ENCODE peak calls at places on chromosomes 16 and 17, in six cellular contexts. One of them, this sample, is unnamed.

GRCh38 chr17:34133350-34133749 is 121.7 kb upstream of the CCL2 start:
- DNase-seq in psoas muscle: no peak
- DNase-seq in SJSA1: no peak
- DNase-seq in GM23338: no peak
- DNase-seq in cardiac muscle cell: no peak
- DNase-seq in HCT116: no peak
- DNase-seq in this sample: no peak

GRCh38 chr16:868846-869822 is 68.6 kb upstream of the GNG13 start:
- DNase-seq in psoas muscle: peak; percentile 11
- DNase-seq in SJSA1: no peak
- DNase-seq in GM23338: no peak
- DNase-seq in cardiac muscle cell: no peak
- DNase-seq in HCT116: no peak
- DNase-seq in this sample: no peak

GRCh38 chr17:3594056-3594810 is 15.0 kb downstream of the TRPV1 start:
- DNase-seq in psoas muscle: no peak
- DNase-seq in SJSA1: no peak
- DNase-seq in GM23338: no peak
- DNase-seq in cardiac muscle cell: peak; percentile 83
- DNase-seq in HCT116: no peak
- DNase-seq in this sample: no peak

GRCh38 chr16:57263585-57264351 is 18.7 kb downstream of the ARL2BP start:
- DNase-seq in psoas muscle: no peak
- DNase-seq in SJSA1: no peak
- DNase-seq in GM23338: no peak
- DNase-seq in cardiac muscle cell: no peak
- DNase-seq in HCT116: no peak
- DNase-seq in this sample: no peak

GRCh38 chr17:50460831-50461526 is 7.7 kb downstream of the CHAD start:
- DNase-seq in psoas muscle: no peak
- DNase-seq in SJSA1: no peak
- DNase-seq in GM23338: no peak
- DNase-seq in cardiac muscle cell: no peak
- DNase-seq in HCT116: no peak
- DNase-seq in this sample: no peak

GRCh38 chr17:63966646-63967265 is 6.0 kb downstream of the SCN4A start:
- DNase-seq in psoas muscle: no peak
- DNase-seq in SJSA1: no peak
- DNase-seq in GM23338: no peak
- DNase-seq in cardiac muscle cell: no peak
- DNase-seq in HCT116: no peak
- DNase-seq in this sample: no peak

GRCh38 chr17:48488548-48489106 is 42.2 kb downstream of the HOXB1 start:
- DNase-seq in psoas muscle: no peak
- DNase-seq in SJSA1: no peak
- DNase-seq in GM23338: no peak
- DNase-seq in cardiac muscle cell: no peak
- DNase-seq in HCT116: no peak
- DNase-seq in this sample: no peak

GRCh38 chr17:41777157-41777578 is 9.3 kb downstream of the JUP start:
- DNase-seq in psoas muscle: peak; percentile 49
- DNase-seq in SJSA1: no peak
- DNase-seq in GM23338: peak; percentile 54
- DNase-seq in cardiac muscle cell: no peak
- DNase-seq in HCT116: no peak
- DNase-seq in this sample: no peak

GRCh38 chr16:49463529-49463928 is 89.9 kb downstream of the C16orf78 start:
- DNase-seq in psoas muscle: no peak
- DNase-seq in SJSA1: peak; percentile 24
- DNase-seq in GM23338: no peak
- DNase-seq in cardiac muscle cell: no peak
- DNase-seq in HCT116: no peak
- DNase-seq in this sample: no peak

GRCh38 chr17:64622931-64623654 is 39.0 kb downstream of the SMURF2 start:
- DNase-seq in psoas muscle: no peak
- DNase-seq in SJSA1: peak; percentile 56
- DNase-seq in GM23338: no peak
- DNase-seq in cardiac muscle cell: peak; percentile 72
- DNase-seq in HCT116: peak; percentile 80
- DNase-seq in this sample: no peak

GRCh38 chr16:49876716-49877129 is 20.8 kb upstream of the ZNF423 start:
- DNase-seq in psoas muscle: peak; percentile 78
- DNase-seq in SJSA1: peak; percentile 58
- DNase-seq in GM23338: peak; percentile 86
- DNase-seq in cardiac muscle cell: peak; percentile 71
- DNase-seq in HCT116: no peak
- DNase-seq in this sample: peak; percentile 74

GRCh38 chr16:64280317-64280716 is 841.5 kb downstream of the CDH11 start:
- DNase-seq in psoas muscle: no peak
- DNase-seq in SJSA1: no peak
- DNase-seq in GM23338: no peak
- DNase-seq in cardiac muscle cell: no peak
- DNase-seq in HCT116: no peak
- DNase-seq in this sample: no peak

GRCh38 chr17:17666111-17666714 is 15.0 kb upstream of the RAI1 start:
- DNase-seq in psoas muscle: no peak
- DNase-seq in SJSA1: no peak
- DNase-seq in GM23338: no peak
- DNase-seq in cardiac muscle cell: peak; percentile 63
- DNase-seq in HCT116: no peak
- DNase-seq in this sample: no peak

GRCh38 chr17:81840826-81841778 is 6.3 kb upstream of the PPP1R27 start:
- DNase-seq in psoas muscle: peak; percentile 75
- DNase-seq in SJSA1: peak; percentile 55
- DNase-seq in GM23338: peak; percentile 37
- DNase-seq in cardiac muscle cell: no peak
- DNase-seq in HCT116: no peak
- DNase-seq in this sample: peak; percentile 49

GRCh38 chr16:70018254-70018653 is 67.1 kb downstream of the CLEC18A start:
- DNase-seq in psoas muscle: no peak
- DNase-seq in SJSA1: no peak
- DNase-seq in GM23338: peak; percentile 72
- DNase-seq in cardiac muscle cell: peak; percentile 2
- DNase-seq in HCT116: peak; percentile 61
- DNase-seq in this sample: peak; percentile 41

GRCh38 chr16:85905110-85906095 is 6.4 kb downstream of the IRF8 start:
- DNase-seq in psoas muscle: no peak
- DNase-seq in SJSA1: no peak
- DNase-seq in GM23338: no peak
- DNase-seq in cardiac muscle cell: no peak
- DNase-seq in HCT116: no peak
- DNase-seq in this sample: no peak

GRCh38 chr17:27907976-27908558 is 14.9 kb upstream of the LYRM9 start:
- DNase-seq in psoas muscle: no peak
- DNase-seq in SJSA1: no peak
- DNase-seq in GM23338: no peak
- DNase-seq in cardiac muscle cell: no peak
- DNase-seq in HCT116: no peak
- DNase-seq in this sample: no peak

GRCh38 chr16:24853830-24854229 is 8.1 kb downstream of the SLC5A11 start:
- DNase-seq in psoas muscle: no peak
- DNase-seq in SJSA1: peak; percentile 63
- DNase-seq in GM23338: peak; percentile 28
- DNase-seq in cardiac muscle cell: peak; percentile 73
- DNase-seq in HCT116: no peak
- DNase-seq in this sample: no peak

GRCh38 chr17:75853410-75853809 is 1.7 kb downstream of the WBP2 start:
- DNase-seq in psoas muscle: no peak
- DNase-seq in SJSA1: no peak
- DNase-seq in GM23338: no peak
- DNase-seq in cardiac muscle cell: no peak
- DNase-seq in HCT116: no peak
- DNase-seq in this sample: no peak

GRCh38 chr17:41650794-41651624 is 26.6 kb upstream of the KRT17 start:
- DNase-seq in psoas muscle: no peak
- DNase-seq in SJSA1: peak; percentile 36
- DNase-seq in GM23338: no peak
- DNase-seq in cardiac muscle cell: no peak
- DNase-seq in HCT116: no peak
- DNase-seq in this sample: no peak

GRCh38 chr17:65553009-65553645 is 8.3 kb downstream of the AXIN2 start:
- DNase-seq in psoas muscle: no peak
- DNase-seq in SJSA1: no peak
- DNase-seq in GM23338: no peak
- DNase-seq in cardiac muscle cell: peak; percentile 87
- DNase-seq in HCT116: no peak
- DNase-seq in this sample: no peak

GRCh38 chr16:66639091-66639885 is 34.8 kb downstream of the CMTM3 start:
- DNase-seq in psoas muscle: no peak
- DNase-seq in SJSA1: no peak
- DNase-seq in GM23338: no peak
- DNase-seq in cardiac muscle cell: peak; percentile 53
- DNase-seq in HCT116: no peak
- DNase-seq in this sample: no peak

GRCh38 chr16:84229421-84229820 is 10.4 kb downstream of the KCNG4 start:
- DNase-seq in psoas muscle: no peak
- DNase-seq in SJSA1: no peak
- DNase-seq in GM23338: no peak
- DNase-seq in cardiac muscle cell: no peak
- DNase-seq in HCT116: no peak
- DNase-seq in this sample: no peak

GRCh38 chr16:2482181-2483107 is 7.5 kb downstream of the TBC1D24 start:
- DNase-seq in psoas muscle: peak; percentile 78
- DNase-seq in SJSA1: no peak
- DNase-seq in GM23338: no peak
- DNase-seq in cardiac muscle cell: peak; percentile 71
- DNase-seq in HCT116: no peak
- DNase-seq in this sample: peak; percentile 59
- H3K4me3 ChIP-seq in psoas muscle: peak overlapping the region; percentile 56
- H3K4me3 ChIP-seq in SJSA1: no peak overlapping the region
- H3K4me3 ChIP-seq in GM23338: no peak overlapping the region
- H3K4me3 ChIP-seq in cardiac muscle cell: no peak overlapping the region
- H3K4me3 ChIP-seq in HCT116: no peak overlapping the region
- H3K4me3 ChIP-seq in this sample: peak overlapping the region; percentile 11

DNA sequence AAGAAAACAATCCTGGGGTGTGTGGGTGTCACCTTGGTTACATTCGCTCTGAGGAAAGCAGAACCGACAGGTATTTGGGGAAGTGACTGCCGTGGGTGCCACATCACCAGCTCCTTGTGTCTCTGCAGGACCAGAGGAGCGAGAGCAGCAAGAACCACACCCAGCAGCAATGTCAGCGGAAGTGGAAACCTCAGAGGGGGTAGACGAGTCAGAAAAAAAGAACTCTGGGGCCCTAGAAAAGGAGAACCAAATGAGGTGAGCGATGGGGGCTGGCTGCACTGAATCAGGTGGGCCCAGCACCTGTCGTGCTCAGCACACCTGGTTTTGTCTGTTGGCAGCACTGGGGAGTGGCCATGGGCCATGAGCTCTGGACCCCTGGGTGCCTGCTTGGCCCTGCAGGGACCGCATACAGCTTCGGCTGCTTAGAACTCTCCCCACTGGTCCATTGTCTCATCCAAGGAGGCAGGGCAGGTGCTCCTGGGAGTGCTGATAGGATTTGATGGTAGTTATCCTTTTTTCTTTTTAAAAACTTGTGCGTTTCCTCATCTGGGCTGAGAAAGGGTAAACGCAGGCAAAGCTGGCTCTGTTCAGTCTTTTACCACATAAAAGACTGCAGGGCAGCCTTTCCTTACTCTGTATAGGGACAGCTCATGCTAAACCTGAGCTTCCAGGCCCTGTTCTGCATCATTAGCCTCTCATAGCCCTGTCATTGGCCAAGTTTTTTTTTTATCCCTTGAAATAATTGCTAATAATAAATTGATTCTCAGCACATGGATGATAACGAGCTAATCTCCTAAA is 29.4 kb downstream of the HMOX2 start:
- DNase-seq in psoas muscle: no peak
- DNase-seq in SJSA1: no peak
- DNase-seq in GM23338: no peak
- DNase-seq in cardiac muscle cell: no peak
- DNase-seq in HCT116: no peak
- DNase-seq in this sample: no peak
- H3K27ac ChIP-seq in psoas muscle: no peak overlapping the region
- H3K27ac ChIP-seq in SJSA1: no peak overlapping the region
- H3K27ac ChIP-seq in GM23338: no peak overlapping the region
- H3K27ac ChIP-seq in cardiac muscle cell: no peak overlapping the region
- H3K27ac ChIP-seq in HCT116: no peak overlapping the region
- H3K27ac ChIP-seq in this sample: no peak overlapping the region

DNA sequence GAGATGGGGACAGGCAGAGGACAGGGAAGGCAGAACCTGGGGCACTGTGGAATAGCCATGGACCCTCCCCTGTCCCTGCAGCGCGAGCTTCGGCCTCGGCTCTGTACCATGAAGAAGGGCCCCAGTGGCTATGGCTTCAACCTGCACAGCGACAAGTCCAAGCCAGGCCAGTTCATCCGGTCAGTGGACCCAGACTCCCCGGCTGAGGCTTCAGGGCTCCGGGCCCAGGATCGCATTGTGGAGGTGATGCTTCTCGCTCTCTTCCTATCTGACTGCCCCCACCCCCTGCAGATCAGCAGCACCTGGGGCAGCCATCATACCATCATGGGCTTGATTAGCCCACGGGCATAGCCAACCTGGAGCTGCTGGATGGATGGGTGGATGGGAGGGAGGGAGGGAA is 13.5 kb downstream of the NHERF1 start:
- DNase-seq in psoas muscle: no peak
- DNase-seq in SJSA1: no peak
- DNase-seq in GM23338: no peak
- DNase-seq in cardiac muscle cell: no peak
- DNase-seq in HCT116: no peak
- DNase-seq in this sample: no peak
- H3K36me3 ChIP-seq in psoas muscle: no peaks in the 10 kb centered on the region
- H3K36me3 ChIP-seq in SJSA1: peaks cover 1% of the 10 kb centered on the region
- H3K36me3 ChIP-seq in GM23338: no peaks in the 10 kb centered on the region
- H3K36me3 ChIP-seq in cardiac muscle cell: no peaks in the 10 kb centered on the region
- H3K36me3 ChIP-seq in HCT116: no peaks in the 10 kb centered on the region
- H3K36me3 ChIP-seq in this sample: peaks cover 46% of the 10 kb centered on the region

DNA sequence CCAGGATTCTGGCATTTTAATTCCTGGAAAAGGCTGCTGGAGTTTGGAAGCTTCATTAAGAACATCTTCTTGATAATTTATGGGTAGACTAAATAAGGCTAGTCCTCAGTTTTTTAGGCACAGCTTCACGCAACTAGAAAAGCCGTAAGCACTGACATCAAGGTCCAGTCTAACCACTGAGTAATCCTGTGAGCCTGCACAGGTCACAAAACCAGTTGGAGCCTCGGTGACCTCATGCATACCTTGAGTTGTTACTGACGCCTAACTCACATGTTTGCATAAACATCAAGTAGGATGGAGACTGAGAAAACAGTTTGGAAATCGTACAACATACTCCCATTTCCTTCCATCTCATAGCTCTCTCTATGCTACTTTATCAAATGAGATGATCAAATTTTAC is 63.8 kb upstream of the RCVRN start:
- DNase-seq in psoas muscle: no peak
- DNase-seq in SJSA1: no peak
- DNase-seq in GM23338: no peak
- DNase-seq in cardiac muscle cell: peak; percentile 11
- DNase-seq in HCT116: no peak
- DNase-seq in this sample: no peak
- H3K4me3 ChIP-seq in psoas muscle: no peak overlapping the region
- H3K4me3 ChIP-seq in SJSA1: no peak overlapping the region
- H3K4me3 ChIP-seq in GM23338: no peak overlapping the region
- H3K4me3 ChIP-seq in cardiac muscle cell: no peak overlapping the region
- H3K4me3 ChIP-seq in HCT116: no peak overlapping the region
- H3K4me3 ChIP-seq in this sample: no peak overlapping the region

This sample was measured in WERI-Rb-1.